ENCODE peak calls at places on chromosomes 6 and 20, in six cellular contexts. E, Y, W, V, C and G are unnamed samples.
A peak's percentile ranks its signal among the peaks of the same experiment; 100 is the strongest.

GRCh38 chr6:30483677-30484279 is 5.5 kb upstream of the HLA-E start:
- DNase-seq in Y (peak; percentile 70), C (peak; percentile 56), W (no peak), V (no peak), E (no peak), G (no peak)

GRCh38 chr6:126797981-126798380 is 320.5 kb upstream of the RSPO3 start:
- DNase-seq in W (no peak), Y (no peak), E (no peak), V (no peak), C (no peak), G (no peak)

GRCh38 chr6:48389146-48390043 is 278.4 kb upstream of the PTCHD4 start:
- DNase-seq in W (no peak), V (no peak), Y (no peak), E (no peak), C (no peak), G (no peak)

GRCh38 chr20:47464380-47465101 is 37.1 kb upstream of the NCOA3 start:
- DNase-seq in C (peak; percentile 99), V (no peak), E (no peak), W (peak; percentile 48), Y (peak; percentile 93), G (no peak)

GRCh38 chr6:19472850-19473249 is 364.3 kb upstream of the ID4 start:
- DNase-seq in V (no peak), E (no peak), W (no peak), C (no peak), Y (no peak), G (no peak)

GRCh38 chr20:40305303-40305702 is 383.7 kb downstream of the MAFB start:
- DNase-seq in E (no peak), W (no peak), V (no peak), Y (no peak), C (no peak), G (no peak)

GRCh38 chr6:1670711-1671462 is 61.2 kb downstream of the FOXC1 start:
- DNase-seq in C (peak; percentile 38), W (no peak), V (no peak), E (no peak), Y (no peak), G (no peak)

GRCh38 chr6:149230729-149231434 is 86.6 kb upstream of the TAB2 start:
- DNase-seq in C (no peak), W (no peak), V (no peak), E (no peak), Y (no peak), G (no peak)

GRCh38 chr6:108556250-108556649 is 4.5 kb upstream of the FOXO3 start:
- DNase-seq in C (no peak), V (no peak), W (no peak), E (no peak), Y (no peak), G (no peak)

GRCh38 chr20:57392512-57393271 is 1.5 kb downstream of the RBM38 start:
- DNase-seq in E (peak; percentile 66), W (no peak), V (peak; percentile 83), Y (no peak), C (no peak), G (peak; percentile 92)

GRCh38 chr6:46274502-46274901 is 103.7 kb upstream of the ENPP5 start:
- DNase-seq in C (no peak), E (no peak), W (no peak), Y (no peak), V (no peak), G (no peak)

GRCh38 chr6:165478581-165478980 is 169.2 kb upstream of the C6orf118 start:
- DNase-seq in Y (no peak), E (no peak), V (no peak), C (no peak), W (no peak), G (no peak)

GRCh38 chr20:48523191-48523757 is 304.5 kb downstream of the PREX1 start:
- DNase-seq in Y (peak; percentile 92), W (no peak), V (no peak), C (peak; percentile 90), E (no peak), G (peak; percentile 18)

GRCh38 chr20:56629464-56630085 is 469 bp downstream of the TFAP2C start:
- DNase-seq in W (no peak), E (no peak), C (peak; percentile 57), V (no peak), Y (no peak), G (no peak)

GRCh38 chr20:41087777-41088176 is 49.6 kb upstream of the PLCG1 start:
- DNase-seq in W (no peak), V (no peak), Y (no peak), E (no peak), C (no peak), G (no peak)

GRCh38 chr6:106154326-106154725 is 68.2 kb downstream of the PRDM1 start:
- DNase-seq in Y (no peak), W (no peak), C (no peak), E (no peak), V (no peak), G (no peak)

GRCh38 chr6:52590634-52590985 is 13.8 kb upstream of the TRAM2 start:
- DNase-seq in E (no peak), Y (no peak), W (no peak), C (peak; percentile 44), V (no peak), G (no peak)

GRCh38 chr6:29722773-29723665 is at the start of gene HLA-F:
- DNase-seq in C (peak; percentile 94), W (peak; percentile 62), E (peak; percentile 64), Y (peak; percentile 83), V (peak; percentile 87), G (peak; percentile 80)

GRCh38 chr6:166308769-166309589 is 787 bp upstream of the PRR18 start:
- DNase-seq in E (no peak), W (no peak), C (no peak), V (no peak), Y (no peak), G (no peak)

GRCh38 chr6:159852877-159853276 is 37.9 kb upstream of the MAS1 start:
- DNase-seq in Y (peak; percentile 36), E (no peak), V (no peak), C (no peak), W (no peak), G (peak; percentile 30)

GRCh38 chr20:431012-431904 is 23.2 kb downstream of the RBCK1 start:
- DNase-seq in C (peak; percentile 77), V (no peak), Y (peak; percentile 81), W (no peak), E (peak; percentile 32), G (peak; percentile 68)

GRCh38 chr20:36658300-36658699 is 12.3 kb upstream of the SLA2 start:
- DNase-seq in Y (no peak), E (no peak), C (no peak), V (no peak), W (no peak), G (peak; percentile 20)

GRCh38 chr20:22825076-22825475 is 210.0 kb upstream of the SSTR4 start:
- DNase-seq in C (no peak), V (no peak), E (no peak), W (no peak), Y (no peak), G (no peak)

GRCh38 chr6:127434651-127435050 is 24.5 kb downstream of the KIAA0408 start:
- DNase-seq in C (no peak), W (no peak), V (no peak), Y (no peak), E (no peak), G (no peak)

GRCh38 chr6:12584631-12585405 is 131.7 kb upstream of the PHACTR1 start:
- DNase-seq in W (no peak), C (no peak), V (no peak), Y (no peak), E (no peak), G (no peak)

GRCh38 chr6:127517698-127518097 is 1.4 kb downstream of the MTCL3 start:
- DNase-seq in Y (no peak), E (no peak), C (no peak), V (no peak), W (no peak), G (no peak)

GRCh38 chr6:18464176-18464575 is 77.0 kb downstream of the RNF144B start:
- DNase-seq in Y (no peak), C (no peak), W (no peak), V (no peak), E (no peak), G (no peak)

GRCh38 chr6:160215232-160215631 is 43.4 kb downstream of the SLC22A2 start:
- DNase-seq in W (no peak), E (no peak), C (no peak), Y (no peak), V (no peak), G (no peak)

GRCh38 chr20:17759449-17759848 is 59.7 kb downstream of the BANF2 start:
- DNase-seq in W (no peak), Y (peak; percentile 24), C (no peak), E (no peak), V (no peak), G (no peak)

GRCh38 chr20:57652865-57653545 is 32.8 kb upstream of the ZBP1 start:
- DNase-seq in Y (peak; percentile 3), V (no peak), W (no peak), C (no peak), E (no peak), G (no peak)

GRCh38 chr6:150897400-150897943 is 32.0 kb downstream of the MTHFD1L start:
- DNase-seq in V (no peak), E (no peak), Y (no peak), W (no peak), C (no peak), G (no peak)

GRCh38 chr6:362231-362923 is 29.2 kb upstream of the IRF4 start:
- DNase-seq in C (no peak), E (no peak), W (no peak), V (no peak), Y (no peak), G (no peak)

GRCh38 chr6:6758915-6759654 is 170.6 kb downstream of the LY86 start:
- DNase-seq in V (no peak), Y (peak; percentile 77), W (no peak), E (no peak), C (peak; percentile 31), G (peak; percentile 2)

GRCh38 chr20:1894951-1895673 is at the start of gene SIRPA:
- DNase-seq in V (no peak), E (no peak), C (peak; percentile 78), W (no peak), Y (peak; percentile 82), G (no peak)

GRCh38 chr6:151389640-151390275 is 1.6 kb downstream of the ZBTB2 start:
- DNase-seq in V (no peak), W (no peak), C (no peak), E (no peak), Y (peak; percentile 77), G (peak; percentile 25)

GRCh38 chr6:169161572-169162167 is 92.0 kb downstream of the THBS2 start:
- DNase-seq in W (no peak), V (no peak), Y (no peak), C (no peak), E (no peak), G (no peak)

GRCh38 chr6:45843848-45844521 is 171.7 kb downstream of the CLIC5 start:
- DNase-seq in C (no peak), Y (no peak), V (no peak), E (no peak), W (no peak), G (no peak)

GRCh38 chr20:42484790-42485365 is 704.8 kb downstream of the PTPRT start:
- DNase-seq in V (no peak), E (no peak), W (no peak), Y (no peak), C (no peak), G (no peak)

GRCh38 chr20:42181064-42181463 is 562.9 kb upstream of the CHD6 start:
- DNase-seq in Y (no peak), C (no peak), V (no peak), E (no peak), W (no peak), G (no peak)

GRCh38 chr6:54194067-54194466 is 82.8 kb downstream of the MLIP start:
- DNase-seq in Y (peak; percentile 30), C (no peak), V (no peak), W (no peak), E (no peak), G (no peak)